ENCODE peak calls at places on chromosome 21, in seven cellular contexts. D is SK-N-SH, L is dorsolateral prefrontal cortex, I is MM.1S, U is heart right ventricle, T is right lobe of liver, E is right atrium auricular region. R is an unnamed sample.

GRCh38 chr21:46661211-46661625 is 25.7 kb downstream of the PRMT2 start:
- DNase-seq in T (no peak), U (peak; percentile 45), L (peak; percentile 54), I (peak; percentile 70), E (no peak), D (peak; percentile 89), R (no peak)

GRCh38 chr21:28283652-28284490 is 708.8 kb downstream of the LTN1 start:
- DNase-seq in L (no peak), I (no peak), T (no peak), D (peak; percentile 22), E (no peak), U (peak; percentile 20), R (no peak)

GRCh38 chr21:27362249-27362648 is 395.4 kb upstream of the ADAMTS5 start:
- DNase-seq in E (no peak), I (no peak), L (no peak), U (no peak), D (no peak), T (no peak), R (no peak)

GRCh38 chr21:21612446-21612845 is 614.2 kb downstream of the NCAM2 start:
- DNase-seq in L (no peak), D (no peak), U (no peak), I (no peak), E (no peak), T (no peak), R (no peak)

GRCh38 chr21:30102881-30103280 is 63.7 kb downstream of the CLDN17 start:
- DNase-seq in I (no peak), E (no peak), U (no peak), T (no peak), D (no peak), L (no peak), R (no peak)

GRCh38 chr21:43731891-43732711 is 13.2 kb downstream of the PDXK start:
- DNase-seq in U (no peak), I (no peak), D (no peak), L (peak; percentile 61), E (no peak), T (no peak), R (no peak)

GRCh38 chr21:18249542-18250152 is 5.0 kb downstream of the CHODL start:
- DNase-seq in D (no peak), L (no peak), I (peak; percentile 56), E (no peak), U (no peak), T (no peak), R (no peak)

GRCh38 chr21:33650929-33651505 is 8.7 kb downstream of the ITSN1 start:
- DNase-seq in U (no peak), I (no peak), T (no peak), E (no peak), D (no peak), L (no peak), R (no peak)

GRCh38 chr21:32884062-32884461 is 112.5 kb upstream of the PAXBP1 start:
- DNase-seq in I (no peak), E (no peak), D (no peak), T (no peak), L (no peak), U (no peak), R (no peak)

GRCh38 chr21:16942703-16943102 is 570.1 kb upstream of the CXADR start:
- DNase-seq in L (no peak), T (no peak), E (no peak), U (no peak), I (peak; percentile 43), D (peak; percentile 1), R (no peak)

GRCh38 chr21:34020005-34020847 is 53.2 kb upstream of the MRPS6 start:
- DNase-seq in L (no peak), D (no peak), U (no peak), T (no peak), I (peak; percentile 61), E (no peak), R (no peak)

GRCh38 chr21:28298251-28298672 is 694.4 kb downstream of the LTN1 start:
- DNase-seq in L (no peak), U (no peak), E (no peak), D (no peak), I (no peak), T (no peak), R (no peak)

GRCh38 chr21:17270234-17270633 is 242.6 kb upstream of the CXADR start:
- DNase-seq in E (peak; percentile 72), I (peak; percentile 52), T (no peak), L (peak; percentile 6), D (peak; percentile 48), U (no peak), R (no peak)

GRCh38 chr21:31218830-31219608 is 125.0 kb downstream of the TIAM1 start:
- DNase-seq in E (peak; percentile 78), I (no peak), L (no peak), D (no peak), T (no peak), U (peak; percentile 24), R (peak; percentile 78)

GRCh38 chr21:27346041-27346448 is 379.2 kb upstream of the ADAMTS5 start:
- DNase-seq in U (no peak), D (no peak), E (no peak), I (no peak), T (no peak), L (no peak), R (no peak)

DNA sequence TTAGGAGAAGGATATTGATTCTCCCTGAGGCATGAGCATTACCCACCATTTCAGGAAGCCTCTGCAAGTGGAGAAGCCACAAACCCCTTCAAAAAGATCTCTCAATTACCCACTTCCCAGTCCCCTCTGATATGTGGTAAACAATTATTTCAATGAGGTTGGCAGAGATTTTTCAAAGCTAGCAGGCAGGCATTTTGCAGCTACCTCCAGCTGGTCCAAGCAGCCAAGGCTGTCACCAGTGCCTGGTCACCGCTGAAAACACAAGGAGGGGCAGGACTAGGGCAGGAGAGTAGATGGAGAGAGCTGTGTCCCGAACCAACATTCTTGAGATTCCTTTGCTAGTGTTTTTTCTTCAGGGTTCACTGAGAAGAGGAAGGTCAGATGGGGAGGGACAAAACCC is 22.5 kb downstream of the APP start:
- DNase-seq in I (no peak), E (no peak), L (no peak), D (no peak), U (no peak), T (no peak), R (no peak)
- H3K27ac ChIP-seq in I (no peak overlapping the region), E (peak overlapping the region; percentile 31), L (no peak overlapping the region), D (peak overlapping the region; percentile 67), U (peak overlapping the region; percentile 59), T (no peak overlapping the region), R (peak overlapping the region; percentile 65)

GRCh38 chr21:35905973-35906357 is 154.4 kb downstream of the SETD4 start:
- DNase-seq in D (no peak), T (no peak), L (no peak), E (no peak), U (no peak), I (no peak), R (no peak)
- H3K27ac ChIP-seq in D (no peak overlapping the region), T (no peak overlapping the region), L (no peak overlapping the region), E (peak overlapping the region; percentile 45), U (peak overlapping the region; percentile 31), I (no peak overlapping the region), R (peak overlapping the region; percentile 74)

GRCh38 chr21:41993744-41994143 is 16.4 kb downstream of the ZBTB21 start:
- DNase-seq in T (no peak), E (no peak), I (no peak), U (no peak), D (no peak), L (no peak), R (peak; percentile 31)
- H3K27ac ChIP-seq in T (no peak overlapping the region), E (no peak overlapping the region), I (no peak overlapping the region), U (no peak overlapping the region), D (peak overlapping the region; percentile 54), L (no peak overlapping the region), R (peak overlapping the region; percentile 36)

DNA sequence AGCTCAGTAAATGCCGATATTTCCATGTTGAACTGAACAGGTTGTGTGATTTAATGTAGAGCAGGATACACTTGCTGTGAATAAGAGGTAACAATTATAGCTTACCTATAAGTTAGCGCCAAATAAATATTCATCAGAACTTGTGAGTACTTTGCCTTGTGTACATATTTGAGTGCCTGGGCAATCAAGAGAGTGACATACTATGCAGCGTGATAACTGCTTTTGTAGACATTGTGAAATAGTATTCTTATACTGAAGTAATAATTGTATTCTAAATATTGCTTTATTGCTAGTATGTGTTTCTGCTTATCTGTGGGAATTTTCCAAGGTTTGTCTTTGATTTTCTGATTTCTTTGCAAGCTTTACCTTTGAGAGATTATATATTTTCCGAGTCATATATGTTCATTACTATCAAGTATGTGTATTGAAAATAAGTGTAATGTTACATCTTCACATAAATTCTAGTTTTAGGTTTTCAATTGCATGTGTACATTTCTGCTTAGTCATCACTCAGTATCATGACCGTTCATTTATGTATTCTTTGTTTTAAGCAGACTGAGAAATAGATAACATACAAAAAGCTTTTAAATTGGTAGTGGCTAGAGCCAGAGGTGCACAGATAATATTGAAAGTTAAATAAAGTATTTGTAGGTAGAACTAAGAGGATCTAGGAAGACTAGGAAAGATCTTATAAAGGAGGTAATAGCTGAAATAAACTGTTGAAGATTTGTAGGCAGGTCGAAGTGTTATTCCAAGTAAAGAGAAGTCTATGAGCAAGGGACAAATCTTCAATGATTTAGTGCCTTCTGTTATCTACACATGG is 19.5 kb downstream of the USP25 start:
- DNase-seq in U (no peak), D (no peak), E (no peak), T (no peak), L (no peak), I (no peak), R (no peak)
- H3K27ac ChIP-seq in U (no peak overlapping the region), D (no peak overlapping the region), E (no peak overlapping the region), T (no peak overlapping the region), L (no peak overlapping the region), I (no peak overlapping the region), R (no peak overlapping the region)

GRCh38 chr21:45109831-45110492 is 35.6 kb downstream of the ADARB1 start:
- DNase-seq in E (no peak), D (no peak), I (peak; percentile 91), U (no peak), L (peak; percentile 33), T (no peak), R (no peak)
- H3K27ac ChIP-seq in E (peak overlapping the region; percentile 43), D (no peak overlapping the region), I (peak overlapping the region; percentile 52), U (peak overlapping the region; percentile 72), L (no peak overlapping the region), T (peak overlapping the region; percentile 40), R (peak overlapping the region; percentile 48)